ENCODE peak calls at places on chromosome 20, in ten cellular contexts. One of them, this sample, is unnamed.

GRCh38 chr20:21352703-21353102 is 44.6 kb downstream of the NKX2-4 start:
- DNase-seq in H9: no peak
- DNase-seq in stomach: no peak
- DNase-seq in HepG2: peak; percentile 51
- DNase-seq in neuronal stem cell: no peak
- DNase-seq in psoas muscle: no peak
- DNase-seq in hepatocyte: no peak
- DNase-seq in transverse colon: no peak
- DNase-seq in A673: peak; percentile 18
- DNase-seq in astrocyte: peak; percentile 72
- DNase-seq in this sample: no peak

GRCh38 chr20:37343212-37343993 is 2.5 kb upstream of the SRC start:
- DNase-seq in stomach: peak; percentile 88
- DNase-seq in neuronal stem cell: no peak
- DNase-seq in psoas muscle: no peak
- DNase-seq in H9: no peak
- DNase-seq in transverse colon: peak; percentile 87
- DNase-seq in hepatocyte: no peak
- DNase-seq in HepG2: peak; percentile 53
- DNase-seq in A673: no peak
- DNase-seq in astrocyte: no peak
- DNase-seq in this sample: peak; percentile 64

GRCh38 chr20:2914160-2914559 is 40.9 kb downstream of the PTPRA start:
- DNase-seq in hepatocyte: peak; percentile 43
- DNase-seq in psoas muscle: no peak
- DNase-seq in H9: no peak
- DNase-seq in HepG2: peak; percentile 71
- DNase-seq in A673: peak; percentile 23
- DNase-seq in astrocyte: no peak
- DNase-seq in stomach: no peak
- DNase-seq in transverse colon: no peak
- DNase-seq in neuronal stem cell: no peak
- DNase-seq in this sample: no peak

GRCh38 chr20:57323034-57323433 is 6.6 kb upstream of the SPO11 start:
- DNase-seq in neuronal stem cell: peak; percentile 61
- DNase-seq in astrocyte: peak; percentile 22
- DNase-seq in HepG2: no peak
- DNase-seq in stomach: no peak
- DNase-seq in psoas muscle: peak; percentile 53
- DNase-seq in hepatocyte: peak; percentile 71
- DNase-seq in H9: peak; percentile 71
- DNase-seq in A673: peak; percentile 84
- DNase-seq in transverse colon: peak; percentile 18
- DNase-seq in this sample: no peak

GRCh38 chr20:4384961-4385360 is 336.7 kb upstream of the PRND start:
- DNase-seq in neuronal stem cell: no peak
- DNase-seq in stomach: no peak
- DNase-seq in hepatocyte: no peak
- DNase-seq in transverse colon: no peak
- DNase-seq in psoas muscle: no peak
- DNase-seq in H9: no peak
- DNase-seq in astrocyte: no peak
- DNase-seq in A673: no peak
- DNase-seq in HepG2: no peak
- DNase-seq in this sample: no peak

GRCh38 chr20:61810066-61810708 is 255.5 kb downstream of the TAF4 start:
- DNase-seq in A673: no peak
- DNase-seq in neuronal stem cell: no peak
- DNase-seq in transverse colon: no peak
- DNase-seq in astrocyte: no peak
- DNase-seq in hepatocyte: no peak
- DNase-seq in stomach: no peak
- DNase-seq in psoas muscle: peak; percentile 37
- DNase-seq in HepG2: no peak
- DNase-seq in H9: no peak
- DNase-seq in this sample: no peak

GRCh38 chr20:25525857-25526256 is 59.5 kb downstream of the NINL start:
- DNase-seq in transverse colon: no peak
- DNase-seq in hepatocyte: peak; percentile 67
- DNase-seq in A673: no peak
- DNase-seq in neuronal stem cell: no peak
- DNase-seq in H9: no peak
- DNase-seq in stomach: no peak
- DNase-seq in psoas muscle: no peak
- DNase-seq in HepG2: peak; percentile 97
- DNase-seq in astrocyte: peak; percentile 99
- DNase-seq in this sample: no peak

GRCh38 chr20:10111144-10111771 is 76.5 kb downstream of the ANKEF1 start:
- DNase-seq in hepatocyte: peak; percentile 62
- DNase-seq in neuronal stem cell: no peak
- DNase-seq in astrocyte: no peak
- DNase-seq in A673: no peak
- DNase-seq in stomach: peak; percentile 44
- DNase-seq in transverse colon: peak; percentile 59
- DNase-seq in psoas muscle: no peak
- DNase-seq in HepG2: peak; percentile 15
- DNase-seq in H9: no peak
- DNase-seq in this sample: no peak

GRCh38 chr20:45328451-45328850 is 19.8 kb downstream of the SDC4 start:
- DNase-seq in transverse colon: no peak
- DNase-seq in psoas muscle: no peak
- DNase-seq in neuronal stem cell: no peak
- DNase-seq in stomach: no peak
- DNase-seq in hepatocyte: no peak
- DNase-seq in A673: no peak
- DNase-seq in HepG2: no peak
- DNase-seq in astrocyte: no peak
- DNase-seq in H9: no peak
- DNase-seq in this sample: no peak

GRCh38 chr20:57613481-57613921 is 6.7 kb downstream of the ZBP1 start:
- DNase-seq in hepatocyte: no peak
- DNase-seq in astrocyte: no peak
- DNase-seq in A673: no peak
- DNase-seq in neuronal stem cell: no peak
- DNase-seq in psoas muscle: peak; percentile 9
- DNase-seq in stomach: no peak
- DNase-seq in transverse colon: no peak
- DNase-seq in H9: no peak
- DNase-seq in HepG2: no peak
- DNase-seq in this sample: no peak

GRCh38 chr20:58638467-58639181 is 12.5 kb upstream of the STX16 start:
- DNase-seq in hepatocyte: no peak
- DNase-seq in neuronal stem cell: no peak
- DNase-seq in HepG2: no peak
- DNase-seq in A673: no peak
- DNase-seq in psoas muscle: no peak
- DNase-seq in H9: no peak
- DNase-seq in astrocyte: no peak
- DNase-seq in stomach: no peak
- DNase-seq in transverse colon: no peak
- DNase-seq in this sample: peak; percentile 47

GRCh38 chr20:46230811-46231282 is 77.5 kb downstream of the CDH22 start:
- DNase-seq in A673: peak; percentile 43
- DNase-seq in HepG2: peak; percentile 25
- DNase-seq in transverse colon: no peak
- DNase-seq in H9: peak; percentile 80
- DNase-seq in astrocyte: peak; percentile 15
- DNase-seq in psoas muscle: no peak
- DNase-seq in hepatocyte: peak; percentile 70
- DNase-seq in stomach: no peak
- DNase-seq in neuronal stem cell: peak; percentile 72
- DNase-seq in this sample: no peak

GRCh38 chr20:41217422-41217821 is 80.1 kb downstream of the PLCG1 start:
- DNase-seq in neuronal stem cell: no peak
- DNase-seq in astrocyte: no peak
- DNase-seq in hepatocyte: no peak
- DNase-seq in stomach: no peak
- DNase-seq in H9: no peak
- DNase-seq in psoas muscle: no peak
- DNase-seq in A673: no peak
- DNase-seq in transverse colon: no peak
- DNase-seq in HepG2: no peak
- DNase-seq in this sample: no peak

GRCh38 chr20:36467076-36467999 is 74.0 kb upstream of the MYL9 start:
- DNase-seq in hepatocyte: peak; percentile 31
- DNase-seq in astrocyte: no peak
- DNase-seq in A673: peak; percentile 80
- DNase-seq in HepG2: no peak
- DNase-seq in stomach: peak; percentile 63
- DNase-seq in psoas muscle: peak; percentile 74
- DNase-seq in transverse colon: peak; percentile 72
- DNase-seq in neuronal stem cell: no peak
- DNase-seq in H9: no peak
- DNase-seq in this sample: peak; percentile 77

DNA sequence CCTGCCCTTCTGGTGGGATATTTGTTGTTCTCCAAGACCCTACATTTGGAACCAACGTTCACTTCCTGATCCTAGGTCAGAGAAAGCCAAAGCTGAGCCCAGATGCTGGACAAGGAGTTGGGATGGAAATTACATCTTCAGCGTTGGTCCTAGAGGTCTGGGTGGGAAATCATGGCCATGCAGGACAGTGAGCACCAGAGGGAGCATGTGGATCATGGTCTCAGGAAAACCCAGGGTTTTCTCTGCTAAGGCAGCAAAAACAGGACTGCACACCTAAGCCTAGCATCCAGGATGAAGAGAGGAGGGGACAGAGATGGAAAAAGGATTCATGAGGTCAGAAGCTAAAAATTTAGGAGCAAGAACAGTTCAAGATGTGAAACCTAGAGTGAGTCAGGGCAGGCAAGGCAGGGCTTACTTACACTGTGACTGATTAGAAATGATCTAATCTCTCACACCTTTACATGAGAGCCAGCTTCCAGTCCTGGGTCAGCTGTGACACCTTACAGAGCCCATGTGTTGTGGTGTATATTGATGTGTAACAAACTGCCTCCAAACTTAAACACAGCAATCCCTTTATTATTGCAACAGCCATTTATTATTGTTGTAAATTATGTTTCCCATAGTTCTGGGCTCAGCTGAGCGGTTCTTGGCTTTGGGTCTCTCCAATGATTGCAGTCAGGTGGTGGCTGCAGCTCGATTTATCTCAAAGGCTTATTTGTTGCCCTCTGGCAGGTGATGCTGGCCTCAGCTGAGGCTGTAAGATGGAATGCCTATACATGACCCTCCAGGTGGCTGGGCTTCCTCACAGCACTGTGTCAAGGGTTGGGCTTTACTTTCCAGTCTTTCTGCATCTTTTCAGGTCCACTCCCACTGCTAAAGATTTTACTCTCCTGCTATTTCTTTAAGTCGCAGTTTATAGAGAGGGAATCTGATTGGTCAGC is 6.5 kb downstream of the C20orf202 start:
- DNase-seq in psoas muscle: no peak
- DNase-seq in neuronal stem cell: no peak
- DNase-seq in A673: no peak
- DNase-seq in astrocyte: no peak
- DNase-seq in transverse colon: no peak
- DNase-seq in hepatocyte: no peak
- DNase-seq in HepG2: no peak
- DNase-seq in stomach: no peak
- DNase-seq in H9: no peak
- DNase-seq in this sample: no peak
- H3K27ac ChIP-seq in psoas muscle: no peak overlapping the region
- H3K27ac ChIP-seq in neuronal stem cell: no peak overlapping the region
- H3K27ac ChIP-seq in A673: no peak overlapping the region
- H3K27ac ChIP-seq in astrocyte: no peak overlapping the region
- H3K27ac ChIP-seq in transverse colon: no peak overlapping the region
- H3K27ac ChIP-seq in hepatocyte: no peak overlapping the region
- H3K27ac ChIP-seq in HepG2: no peak overlapping the region
- H3K27ac ChIP-seq in stomach: no peak overlapping the region
- H3K27ac ChIP-seq in H9: no peak overlapping the region
- H3K27ac ChIP-seq in this sample: no peak overlapping the region

GRCh38 chr20:50149481-50150254 is 3.9 kb downstream of the PEDS1 start:
- DNase-seq in HepG2: no peak
- DNase-seq in H9: no peak
- DNase-seq in transverse colon: no peak
- DNase-seq in psoas muscle: peak; percentile 74
- DNase-seq in hepatocyte: no peak
- DNase-seq in neuronal stem cell: no peak
- DNase-seq in astrocyte: no peak
- DNase-seq in A673: no peak
- DNase-seq in stomach: no peak
- DNase-seq in this sample: no peak
- H3K4me1 ChIP-seq in HepG2: peaks cover 63% of the 10 kb centered on the region
- H3K4me1 ChIP-seq in H9: peaks cover 24% of the 10 kb centered on the region
- H3K4me1 ChIP-seq in transverse colon: peaks cover 67% of the 10 kb centered on the region
- H3K4me1 ChIP-seq in psoas muscle: peaks cover 73% of the 10 kb centered on the region
- H3K4me1 ChIP-seq in hepatocyte: peaks cover 34% of the 10 kb centered on the region
- H3K4me1 ChIP-seq in neuronal stem cell: peaks cover 27% of the 10 kb centered on the region
- H3K4me1 ChIP-seq in astrocyte: peaks cover 62% of the 10 kb centered on the region
- H3K4me1 ChIP-seq in A673: peaks cover 25% of the 10 kb centered on the region
- H3K4me1 ChIP-seq in stomach: peaks cover 91% of the 10 kb centered on the region
- H3K4me1 ChIP-seq in this sample: peaks cover 91% of the 10 kb centered on the region

DNA sequence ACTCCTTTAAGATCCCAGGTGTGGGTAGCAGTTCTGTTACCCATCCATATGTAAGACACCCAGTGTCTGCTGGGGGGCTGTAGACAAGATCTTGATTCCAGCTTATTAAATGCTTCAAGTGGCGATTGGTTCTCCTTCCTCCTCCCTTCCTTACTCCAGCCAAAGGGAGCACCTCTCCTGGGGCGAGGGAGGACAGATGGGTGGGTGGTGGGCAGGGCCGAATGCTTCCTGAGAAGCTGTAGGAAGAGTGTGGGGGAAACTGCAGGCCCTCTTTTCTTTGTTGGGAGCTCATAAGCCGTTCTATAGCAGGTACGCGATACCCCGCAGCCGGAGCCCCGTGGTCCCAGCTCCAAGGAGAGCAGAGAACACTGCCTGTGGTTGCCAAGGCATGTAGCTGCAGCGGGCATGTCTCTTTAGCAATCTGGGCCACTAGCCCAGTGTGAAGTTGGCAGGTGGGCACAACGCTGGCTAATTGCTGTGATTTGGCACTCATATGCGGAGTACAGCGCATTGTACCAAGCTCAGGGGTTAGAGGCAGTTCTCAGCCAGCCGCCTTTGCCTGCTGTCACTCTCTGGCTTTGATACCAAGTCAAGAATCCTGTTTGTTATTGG is 14.7 kb upstream of the KCNG1 start:
- DNase-seq in neuronal stem cell: no peak
- DNase-seq in H9: no peak
- DNase-seq in psoas muscle: no peak
- DNase-seq in stomach: no peak
- DNase-seq in hepatocyte: no peak
- DNase-seq in HepG2: no peak
- DNase-seq in transverse colon: no peak
- DNase-seq in A673: no peak
- DNase-seq in astrocyte: no peak
- DNase-seq in this sample: no peak
- H3K27ac ChIP-seq in neuronal stem cell: no peak overlapping the region
- H3K27ac ChIP-seq in H9: no peak overlapping the region
- H3K27ac ChIP-seq in psoas muscle: no peak overlapping the region
- H3K27ac ChIP-seq in stomach: no peak overlapping the region
- H3K27ac ChIP-seq in hepatocyte: no peak overlapping the region
- H3K27ac ChIP-seq in HepG2: no peak overlapping the region
- H3K27ac ChIP-seq in transverse colon: no peak overlapping the region
- H3K27ac ChIP-seq in A673: no peak overlapping the region
- H3K27ac ChIP-seq in astrocyte: no peak overlapping the region
- H3K27ac ChIP-seq in this sample: no peak overlapping the region

DNA sequence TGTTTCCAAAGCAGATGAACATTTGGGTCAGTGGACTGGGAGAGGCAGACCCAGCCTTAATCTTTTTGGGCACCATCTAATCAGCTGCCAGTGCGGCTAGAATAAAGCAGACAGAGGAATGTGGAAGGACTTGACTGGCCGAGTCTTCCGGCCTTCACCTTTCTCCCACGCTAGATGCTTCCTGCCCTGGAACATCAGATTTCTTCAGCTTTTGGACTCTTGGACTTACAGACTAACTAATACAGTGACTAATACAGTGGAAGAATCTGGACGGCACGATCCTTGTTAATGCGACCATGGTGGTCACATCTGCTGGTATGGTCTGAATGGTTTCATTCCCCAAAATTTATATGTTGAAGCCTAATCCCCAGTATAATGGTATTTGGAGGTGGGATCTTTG is 122.6 kb upstream of the NXT1 start:
- DNase-seq in psoas muscle: no peak
- DNase-seq in transverse colon: no peak
- DNase-seq in A673: no peak
- DNase-seq in H9: no peak
- DNase-seq in astrocyte: no peak
- DNase-seq in stomach: no peak
- DNase-seq in HepG2: peak; percentile 28
- DNase-seq in hepatocyte: peak; percentile 43
- DNase-seq in neuronal stem cell: no peak
- DNase-seq in this sample: no peak
- H3K4me1 ChIP-seq in psoas muscle: no peaks in the 10 kb centered on the region
- H3K4me1 ChIP-seq in transverse colon: no peaks in the 10 kb centered on the region
- H3K4me1 ChIP-seq in A673: no peaks in the 10 kb centered on the region
- H3K4me1 ChIP-seq in H9: no peaks in the 10 kb centered on the region
- H3K4me1 ChIP-seq in astrocyte: peaks cover 5% of the 10 kb centered on the region
- H3K4me1 ChIP-seq in stomach: peaks cover 3% of the 10 kb centered on the region
- H3K4me1 ChIP-seq in HepG2: peaks cover 25% of the 10 kb centered on the region
- H3K4me1 ChIP-seq in hepatocyte: peaks cover 31% of the 10 kb centered on the region
- H3K4me1 ChIP-seq in neuronal stem cell: no peaks in the 10 kb centered on the region
- H3K4me1 ChIP-seq in this sample: peaks cover 9% of the 10 kb centered on the region